ENCODE peak calls at places on chromosomes 12 and 14, in ten cellular contexts. K, A, F, E, H, D, R, V, Q and U are unnamed samples.

GRCh38 chr14:77301103-77301502 is 19.6 kb downstream of the POMT2 start:
- DNase-seq in A (peak; percentile 86), Q (peak; percentile 93), R (peak; percentile 90), F (peak; percentile 87), D (peak; percentile 83), E (peak; percentile 85), V (peak; percentile 84), H (peak; percentile 97), K (peak; percentile 84), U (peak; percentile 84)

GRCh38 chr12:85823436-85824179 is 12.6 kb downstream of the RASSF9 start:
- DNase-seq in E (no peak), K (peak; percentile 83), A (peak; percentile 84), R (no peak), D (no peak), H (no peak), F (no peak), Q (no peak), V (no peak), U (no peak)

GRCh38 chr12:10027311-10028099 is 3.0 kb upstream of the CLEC9A start:
- DNase-seq in Q (no peak), V (peak; percentile 42), R (no peak), H (no peak), F (no peak), A (peak; percentile 9), K (peak; percentile 92), E (no peak), D (no peak), U (no peak)

GRCh38 chr14:35342160-35343010 is 50.2 kb downstream of the PSMA6 start:
- DNase-seq in K (peak; percentile 84), A (no peak), Q (no peak), F (peak; percentile 89), H (no peak), R (no peak), E (peak; percentile 51), D (no peak), V (no peak), U (no peak)

GRCh38 chr12:24909667-24910066 is 39.2 kb downstream of the BCAT1 start:
- DNase-seq in V (peak; percentile 82), A (peak; percentile 97), R (peak; percentile 37), K (peak; percentile 93), F (no peak), H (no peak), D (peak; percentile 23), E (peak; percentile 24), Q (no peak), U (no peak)

GRCh38 chr12:44053550-44054243 is 217.8 kb downstream of the TMEM117 start:
- DNase-seq in R (no peak), A (no peak), E (no peak), H (no peak), D (no peak), K (peak; percentile 55), V (no peak), Q (no peak), F (no peak), U (no peak)

GRCh38 chr14:106691601-106692291 is 1165.4 kb downstream of the TMEM121 start:
- DNase-seq in V (peak; percentile 11), E (peak; percentile 30), A (no peak), Q (peak; percentile 2), R (peak; percentile 39), F (peak; percentile 45), H (peak; percentile 14), D (peak; percentile 47), K (peak; percentile 0), U (no peak)

GRCh38 chr14:21070610-21071224 is 613 bp downstream of the ARHGEF40 start:
- DNase-seq in V (peak; percentile 51), R (peak; percentile 86), A (peak; percentile 24), D (peak; percentile 74), H (peak; percentile 82), E (peak; percentile 82), K (peak; percentile 77), Q (peak; percentile 94), F (peak; percentile 72), U (peak; percentile 89)

GRCh38 chr12:52415870-52416750 is 10.0 kb upstream of the KRT82 start:
- DNase-seq in E (peak; percentile 45), R (no peak), A (peak; percentile 74), F (no peak), D (peak; percentile 26), H (no peak), Q (no peak), K (peak; percentile 85), V (peak; percentile 57), U (no peak)

GRCh38 chr12:49043856-49044258 is 16.7 kb downstream of the KMT2D start:
- DNase-seq in D (peak; percentile 66), F (no peak), A (peak; percentile 25), H (peak; percentile 82), E (peak; percentile 75), R (peak; percentile 96), K (peak; percentile 67), V (peak; percentile 52), Q (peak; percentile 79), U (peak; percentile 95)

GRCh38 chr12:16118586-16118985 is 158.9 kb downstream of the SLC15A5 start:
- DNase-seq in A (no peak), H (peak; percentile 57), Q (peak; percentile 93), E (no peak), V (no peak), R (no peak), F (no peak), D (no peak), K (no peak), U (peak; percentile 3)

GRCh38 chr12:110245278-110245868 is 35.7 kb upstream of the ATP2A2 start:
- DNase-seq in E (peak; percentile 84), V (no peak), K (peak; percentile 22), Q (peak; percentile 66), F (peak; percentile 90), D (peak; percentile 81), H (peak; percentile 73), A (no peak), R (peak; percentile 76), U (peak; percentile 70)

GRCh38 chr14:99579903-99580570 is 24.0 kb downstream of the CCDC85C start:
- DNase-seq in A (peak; percentile 28), V (peak; percentile 80), D (peak; percentile 88), K (peak; percentile 45), Q (peak; percentile 92), R (no peak), E (peak; percentile 81), H (peak; percentile 54), F (no peak), U (peak; percentile 93)

GRCh38 chr12:27552886-27553560 is 29.0 kb downstream of the PPFIBP1 start:
- DNase-seq in F (no peak), A (no peak), K (peak; percentile 38), E (no peak), R (no peak), Q (no peak), H (no peak), V (no peak), D (no peak), U (no peak)

GRCh38 chr12:15088115-15088514 is 115.3 kb downstream of the PDE6H start:
- DNase-seq in K (no peak), R (no peak), D (no peak), V (no peak), E (no peak), Q (no peak), A (no peak), F (no peak), H (no peak), U (no peak)

GRCh38 chr12:20262131-20262530 is 106.2 kb upstream of the PDE3A start:
- DNase-seq in F (no peak), V (no peak), Q (no peak), K (no peak), H (no peak), A (no peak), R (no peak), E (no peak), D (no peak), U (no peak)

GRCh38 chr12:20259786-20260185 is 108.6 kb upstream of the PDE3A start:
- DNase-seq in R (no peak), F (no peak), D (no peak), A (no peak), K (no peak), V (no peak), Q (no peak), H (no peak), E (no peak), U (no peak)

GRCh38 chr12:20260864-20261263 is 107.5 kb upstream of the PDE3A start:
- DNase-seq in Q (no peak), A (no peak), R (no peak), D (no peak), F (no peak), K (no peak), H (no peak), E (no peak), V (no peak), U (no peak)

GRCh38 chr12:20257311-20257710 is 111.0 kb upstream of the PDE3A start:
- DNase-seq in K (no peak), Q (no peak), H (no peak), A (no peak), D (no peak), E (no peak), F (no peak), V (no peak), R (no peak), U (no peak)
- H3K4me3 ChIP-seq in K (no peak overlapping the region), Q (no peak overlapping the region), H (no peak overlapping the region), A (no peak overlapping the region), D (no peak overlapping the region), E (no peak overlapping the region), F (no peak overlapping the region), V (no peak overlapping the region), R (no peak overlapping the region), U (no peak overlapping the region)

GRCh38 chr12:904010-904414 is 45.5 kb downstream of the RAD52 start:
- DNase-seq in Q (peak; percentile 83), D (no peak), F (no peak), V (no peak), H (no peak), E (no peak), A (no peak), R (no peak), K (no peak), U (no peak)
- H3K36me3 ChIP-seq in Q (peaks cover 10% of the 10 kb centered on the region), D (no peaks in the 10 kb centered on the region), F (peaks cover 6% of the 10 kb centered on the region), V (no peaks in the 10 kb centered on the region), H (peaks cover 35% of the 10 kb centered on the region), E (peaks cover 9% of the 10 kb centered on the region), A (peaks cover 58% of the 10 kb centered on the region), R (peaks cover 60% of the 10 kb centered on the region), K (peaks cover 64% of the 10 kb centered on the region), U (peaks cover 34% of the 10 kb centered on the region)

DNA sequence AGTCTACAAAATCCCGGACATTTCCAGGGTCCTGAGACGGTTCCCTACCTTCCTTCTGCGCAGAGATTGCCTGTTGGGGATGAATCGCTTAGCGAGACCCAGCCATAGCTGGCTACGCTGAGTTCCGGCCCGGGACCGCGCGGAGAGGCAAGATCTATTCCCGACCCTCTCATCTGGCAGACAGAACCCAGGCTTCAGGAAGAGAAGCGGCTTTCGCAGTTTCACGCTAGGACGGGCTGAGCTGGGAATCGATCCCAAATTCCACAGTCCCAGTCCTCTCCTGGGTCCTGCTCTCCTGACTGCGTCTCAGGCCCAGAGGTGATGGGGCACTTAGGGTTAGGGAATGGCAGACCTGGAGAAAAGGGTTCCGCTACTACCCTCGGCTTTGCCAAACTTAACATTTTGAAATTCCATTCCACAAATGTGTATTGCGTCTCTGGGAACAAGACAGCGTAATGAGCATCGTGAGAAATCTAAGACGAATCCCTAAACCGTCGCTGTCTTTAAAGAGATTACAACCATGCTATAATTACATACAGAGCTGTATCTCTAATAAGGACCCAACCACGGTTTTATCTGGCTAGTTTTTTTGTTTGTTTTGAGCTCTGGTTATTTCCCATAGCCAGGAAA is 2.8 kb downstream of the PTPN21 start:
- DNase-seq in H (peak; percentile 57), F (peak; percentile 51), Q (peak; percentile 42), K (peak; percentile 60), R (peak; percentile 52), D (no peak), E (no peak), A (no peak), V (no peak), U (peak; percentile 38)
- H3K4me3 ChIP-seq in H (peak overlapping the region; percentile 70), F (peak overlapping the region; percentile 52), Q (no peak overlapping the region), K (peak overlapping the region; percentile 99), R (peak overlapping the region; percentile 69), D (peak overlapping the region; percentile 66), E (peak overlapping the region; percentile 57), A (peak overlapping the region; percentile 76), V (peak overlapping the region; percentile 42), U (peak overlapping the region; percentile 61)

GRCh38 chr12:64478661-64479060 is 26.7 kb downstream of the TBK1 start:
- DNase-seq in K (peak; percentile 7), H (no peak), D (no peak), F (no peak), A (no peak), R (no peak), Q (no peak), V (no peak), E (no peak), U (no peak)
- H3K36me3 ChIP-seq in K (peaks cover 58% of the 10 kb centered on the region), H (peaks cover 33% of the 10 kb centered on the region), D (no peaks in the 10 kb centered on the region), F (no peaks in the 10 kb centered on the region), A (peaks cover 36% of the 10 kb centered on the region), R (peaks cover 26% of the 10 kb centered on the region), Q (peaks cover 2% of the 10 kb centered on the region), V (peaks cover 7% of the 10 kb centered on the region), E (no peaks in the 10 kb centered on the region), U (peaks cover 7% of the 10 kb centered on the region)